ENCODE peak calls at places on chromosomes 11 and 22, in four cellular contexts. D is M059J, S is T-cell, O is A549. H is an unnamed sample.

GRCh38 chr11:68010058-68011041 is at the start of gene ALDH3B1:
- DNase-seq in D (peak; percentile 95), S (no peak), O (peak; percentile 81), H (no peak)

GRCh38 chr11:4044971-4045646 is 49.5 kb upstream of the RRM1 start:
- DNase-seq in D (no peak), S (no peak), O (no peak), H (no peak)

GRCh38 chr11:23539556-23539955 is 679.3 kb upstream of the CCDC179 start:
- DNase-seq in D (peak; percentile 68), S (no peak), O (no peak), H (no peak)

GRCh38 chr11:64767344-64768299 is 7.8 kb upstream of the PYGM start:
- DNase-seq in D (peak; percentile 48), S (peak; percentile 67), O (no peak), H (peak; percentile 82)

GRCh38 chr22:46070215-46070721 is 80.1 kb upstream of the PPARA start:
- DNase-seq in D (no peak), S (no peak), O (no peak), H (peak; percentile 26)

GRCh38 chr22:19986410-19987341 is 29.9 kb downstream of the ARVCF start:
- DNase-seq in D (peak; percentile 58), S (peak; percentile 33), O (peak; percentile 70), H (peak; percentile 58)

GRCh38 chr11:43942651-43943356 is 367 bp downstream of the C11orf96 start:
- DNase-seq in D (peak; percentile 55), S (no peak), O (peak; percentile 28), H (no peak)

GRCh38 chr11:114846040-114846791 is 167.9 kb downstream of the NXPE2 start:
- DNase-seq in D (peak; percentile 3), S (no peak), O (no peak), H (no peak)

GRCh38 chr11:68066742-68067141 is 27.9 kb downstream of the TCIRG1 start:
- DNase-seq in D (no peak), S (no peak), O (no peak), H (no peak)

GRCh38 chr11:72722050-72722748 is 30.0 kb downstream of the ARAP1 start:
- DNase-seq in D (peak; percentile 83), S (peak; percentile 81), O (peak; percentile 97), H (peak; percentile 91)

GRCh38 chr11:119875841-119876600 is 147.0 kb upstream of the NECTIN1 start:
- DNase-seq in D (no peak), S (no peak), O (no peak), H (no peak)

GRCh38 chr11:31959711-31960110 is 131.2 kb upstream of the RCN1 start:
- DNase-seq in D (peak; percentile 98), S (no peak), O (no peak), H (no peak)

GRCh38 chr11:12840871-12841516 is 166.8 kb downstream of the TEAD1 start:
- DNase-seq in D (peak; percentile 77), S (no peak), O (no peak), H (no peak)

GRCh38 chr11:32792948-32793475 is 1.4 kb downstream of the CCDC73 start:
- DNase-seq in D (peak; percentile 61), S (peak; percentile 16), O (peak; percentile 31), H (peak; percentile 30)

GRCh38 chr22:49979587-49980264 is 19.2 kb downstream of the PIM3 start:
- DNase-seq in D (peak; percentile 35), S (no peak), O (peak; percentile 33), H (no peak)

GRCh38 chr22:30754971-30755759 is 60.5 kb downstream of the OSBP2 start:
- DNase-seq in D (peak; percentile 67), S (peak; percentile 8), O (peak; percentile 69), H (peak; percentile 39)

GRCh38 chr11:124202951-124203350 is 19.8 kb downstream of the OR10D3 start:
- DNase-seq in D (no peak), S (no peak), O (no peak), H (no peak)

GRCh38 chr11:86620796-86621575 is 51.4 kb downstream of the ME3 start:
- DNase-seq in D (peak; percentile 75), S (no peak), O (no peak), H (no peak)

GRCh38 chr11:24598636-24599035 is 101.8 kb downstream of the LUZP2 start:
- DNase-seq in D (no peak), S (no peak), O (no peak), H (no peak)

GRCh38 chr22:40329021-40329456 is 17.3 kb upstream of the ADSL start:
- DNase-seq in D (no peak), S (no peak), O (no peak), H (no peak)

GRCh38 chr22:30002861-30003489 is 77.3 kb upstream of the HORMAD2 start:
- DNase-seq in D (no peak), S (no peak), O (no peak), H (no peak)

GRCh38 chr11:120562806-120563425 is 51.4 kb downstream of the GRIK4 start:
- DNase-seq in D (no peak), S (no peak), O (no peak), H (no peak)

GRCh38 chr11:101014600-101015242 is 114.9 kb downstream of the PGR start:
- DNase-seq in D (peak; percentile 12), S (no peak), O (no peak), H (no peak)

GRCh38 chr11:28860898-28861297 is 752.7 kb downstream of the METTL15 start:
- DNase-seq in D (peak; percentile 66), S (no peak), O (peak; percentile 14), H (no peak)

GRCh38 chr11:37710031-37710430 is 1112.0 kb upstream of the RAG2 start:
- DNase-seq in D (no peak), S (no peak), O (no peak), H (no peak)

GRCh38 chr11:58334708-58335107 is 24.2 kb downstream of the OR5B17 start:
- DNase-seq in D (peak; percentile 92), S (no peak), O (no peak), H (no peak)

GRCh38 chr22:20433686-20434241 is 3.9 kb downstream of the SCARF2 start:
- DNase-seq in D (no peak), S (no peak), O (no peak), H (no peak)

GRCh38 chr11:87722756-87723599 is 452.3 kb downstream of the RAB38 start:
- DNase-seq in D (peak; percentile 64), S (no peak), O (no peak), H (no peak)

GRCh38 chr11:69465236-69466000 is 16.0 kb upstream of the LINC01488 start:
- DNase-seq in D (no peak), S (no peak), O (no peak), H (no peak)

GRCh38 chr22:31940506-31940905 is 3.8 kb upstream of the YWHAH start:
- DNase-seq in D (no peak), S (no peak), O (no peak), H (no peak)

GRCh38 chr11:34425863-34426262 is 12.9 kb upstream of the CAT start:
- DNase-seq in D (peak; percentile 73), S (no peak), O (no peak), H (no peak)

GRCh38 chr11:64250875-64251721 is at the start of gene PLCB3:
- DNase-seq in D (peak; percentile 40), S (peak; percentile 50), O (no peak), H (peak; percentile 57)

GRCh38 chr11:128042290-128042751 is 545.0 kb downstream of the ETS1 start:
- DNase-seq in D (peak; percentile 41), S (no peak), O (no peak), H (no peak)

GRCh38 chr11:93532285-93532789 is 10.9 kb downstream of the SMCO4 start:
- DNase-seq in D (no peak), S (no peak), O (no peak), H (no peak)

GRCh38 chr11:10619281-10619680 is 50.8 kb upstream of the LYVE1 start:
- DNase-seq in D (no peak), S (no peak), O (no peak), H (no peak)

GRCh38 chr11:113317297-113317696 is 2.9 kb downstream of the TTC12 start:
- DNase-seq in D (no peak), S (no peak), O (no peak), H (no peak)